ENCODE peak calls at places on chromosomes 1 and 21, in eight cellular contexts. N is progenitor cell of endocrine pancreas, H is hepatocyte, Y is neural crest cell, R is esophagus squamous epithelium, O is osteoblast, A is psoas muscle, T is AG09309. I is an unnamed sample.

GRCh38 chr1:109718495-109718894 is 6.4 kb downstream of the GSTM5 start:
- DNase-seq in N (no peak), H (no peak), Y (no peak), R (no peak), O (no peak), A (no peak), T (no peak), I (no peak)

GRCh38 chr1:230067441-230067870 is 418 bp downstream of the GALNT2 start:
- DNase-seq in N (peak), H (no peak), Y (peak), R (no peak), O (peak), A (peak), T (no peak), I (no peak)

GRCh38 chr21:27077501-27077900 is 110.6 kb upstream of the ADAMTS5 start:
- DNase-seq in N (no peak), H (no peak), Y (no peak), R (no peak), O (no peak), A (no peak), T (peak), I (no peak)

GRCh38 chr1:12167493-12168429 is 970 bp downstream of the TNFRSF1B start:
- DNase-seq in N (no peak), H (no peak), Y (no peak), R (no peak), O (peak), A (no peak), T (no peak), I (peak)

GRCh38 chr1:204080163-204080903 is 7.4 kb downstream of the SOX13 start:
- DNase-seq in N (peak), H (peak), Y (no peak), R (no peak), O (peak), A (peak), T (no peak), I (peak)

GRCh38 chr1:64601207-64601606 is 131.3 kb downstream of the CACHD1 start:
- DNase-seq in N (no peak), H (no peak), Y (no peak), R (no peak), O (no peak), A (no peak), T (no peak), I (no peak)

GRCh38 chr1:167223144-167224103 is 2.7 kb downstream of the POU2F1 start:
- DNase-seq in N (no peak), H (peak), Y (no peak), R (no peak), O (no peak), A (no peak), T (no peak), I (no peak)

GRCh38 chr1:181104042-181104789 is 15.7 kb downstream of the IER5 start:
- DNase-seq in N (no peak), H (no peak), Y (no peak), R (no peak), O (peak), A (no peak), T (no peak), I (no peak)

GRCh38 chr1:74652711-74653131 is 20.9 kb downstream of the ERICH3 start:
- DNase-seq in N (no peak), H (peak), Y (no peak), R (no peak), O (peak), A (no peak), T (peak), I (no peak)

GRCh38 chr21:44931501-44932365 is 8.1 kb upstream of the SLX9 start:
- DNase-seq in N (no peak), H (no peak), Y (no peak), R (no peak), O (no peak), A (peak), T (no peak), I (peak)

GRCh38 chr1:101929343-101929742 is 67.4 kb downstream of the OLFM3 start:
- DNase-seq in N (no peak), H (no peak), Y (no peak), R (no peak), O (no peak), A (peak), T (no peak), I (no peak)

GRCh38 chr1:207089627-207090265 is 1.1 kb downstream of the C4BPB start:
- DNase-seq in N (no peak), H (no peak), Y (no peak), R (no peak), O (no peak), A (no peak), T (no peak), I (no peak)

GRCh38 chr1:207088161-207088560 is 499 bp upstream of the C4BPB start:
- DNase-seq in N (no peak), H (no peak), Y (no peak), R (no peak), O (no peak), A (no peak), T (no peak), I (no peak)

GRCh38 chr1:207088731-207089626 is at the start of gene C4BPB:
- DNase-seq in N (no peak), H (peak), Y (no peak), R (no peak), O (no peak), A (no peak), T (no peak), I (no peak)

GRCh38 chr1:207085887-207086286 is 2.8 kb upstream of the C4BPB start:
- DNase-seq in N (no peak), H (no peak), Y (no peak), R (no peak), O (no peak), A (no peak), T (no peak), I (no peak)

GRCh38 chr1:207091185-207091906 is 2.7 kb downstream of the C4BPB start:
- DNase-seq in N (no peak), H (no peak), Y (no peak), R (no peak), O (no peak), A (no peak), T (no peak), I (no peak)
- TF ChIP-seq CTCF in N (no peak), H (no peak), Y (no peak), R (no peak), O (no peak), A (no peak), T (no peak), I (no peak)

DNA sequence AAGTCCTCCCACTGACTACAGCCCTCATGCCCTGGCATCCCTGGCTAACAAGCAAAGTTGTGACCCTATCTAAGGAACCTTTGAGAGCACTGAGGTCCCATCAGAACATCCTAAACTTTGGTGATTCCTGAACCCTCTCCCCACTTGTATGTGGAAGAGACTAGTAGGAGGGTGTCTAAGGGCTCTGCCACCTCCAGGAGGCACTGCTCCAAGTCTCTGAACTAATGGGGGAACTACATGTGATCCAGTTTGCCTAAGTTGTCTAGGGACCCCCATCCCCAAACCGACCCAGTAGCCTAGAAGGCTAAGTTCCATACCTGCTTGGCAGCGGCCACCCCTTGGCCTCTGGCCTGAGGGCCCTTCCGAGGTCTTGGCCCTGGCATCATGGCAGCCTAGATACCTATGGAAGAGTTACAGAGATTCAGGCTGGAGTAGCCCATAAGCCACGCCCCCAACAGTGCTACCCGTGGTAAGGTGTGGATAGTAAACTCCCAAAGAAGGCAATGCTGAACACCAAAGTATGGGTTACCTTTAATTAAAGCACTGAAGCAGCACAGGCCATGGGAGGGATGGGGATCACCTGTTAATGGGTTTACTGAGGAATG is 1.7 kb downstream of the CC2D1B start:
- DNase-seq in N (no peak), H (no peak), Y (no peak), R (no peak), O (peak), A (no peak), T (no peak), I (no peak)
- TF ChIP-seq CTCF in N (no peak), H (no peak), Y (no peak), R (peak), O (no peak), A (no peak), T (no peak), I (no peak)

GRCh38 chr1:151165738-151166505 is at the start of the genes LYSMD1 and SCNM1:
- DNase-seq in N (peak), H (peak), Y (peak), R (peak), O (peak), A (peak), T (peak), I (peak)
- TF ChIP-seq CTCF in N (no peak), H (no peak), Y (no peak), R (peak), O (no peak), A (no peak), T (peak), I (peak)

DNA sequence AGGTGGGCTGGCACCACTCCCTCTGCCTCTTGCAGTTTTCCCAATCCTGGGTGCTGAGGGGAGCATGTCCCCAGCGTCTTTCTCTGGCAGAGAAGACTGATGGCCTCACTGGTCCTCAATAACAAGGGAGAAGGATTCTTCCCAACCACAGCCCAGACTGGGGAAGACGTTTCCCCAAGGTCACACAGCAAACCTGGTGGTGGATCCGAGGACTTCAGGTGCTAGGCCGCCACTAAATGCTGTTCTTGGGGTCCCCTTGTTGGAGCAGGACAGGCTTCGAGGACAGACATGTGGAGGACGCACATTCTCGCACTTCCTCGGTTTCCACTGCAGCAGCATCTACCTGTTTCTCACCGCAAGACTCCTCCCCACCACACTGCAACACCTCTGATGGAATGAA is 30.9 kb upstream of the PAX7 start:
- DNase-seq in N (no peak), H (no peak), Y (no peak), R (no peak), O (no peak), A (no peak), T (no peak), I (no peak)
- TF ChIP-seq CTCF in N (peak), H (no peak), Y (peak), R (no peak), O (peak), A (no peak), T (no peak), I (no peak)

GRCh38 chr1:87334351-87335174 is 5.9 kb downstream of the LMO4 start:
- DNase-seq in N (peak), H (peak), Y (peak), R (no peak), O (peak), A (no peak), T (no peak), I (peak)
- TF ChIP-seq CTCF in N (peak), H (no peak), Y (peak), R (peak), O (peak), A (no peak), T (no peak), I (no peak)

GRCh38 chr1:46529031-46529630 is 22.3 kb downstream of the KNCN start:
- DNase-seq in N (no peak), H (no peak), Y (no peak), R (no peak), O (peak), A (no peak), T (no peak), I (no peak)

GRCh38 chr1:46532498-46533178 is 18.8 kb downstream of the KNCN start:
- DNase-seq in N (peak), H (peak), Y (peak), R (no peak), O (peak), A (peak), T (no peak), I (peak)

GRCh38 chr1:46532095-46532494 is 19.4 kb downstream of the KNCN start:
- DNase-seq in N (no peak), H (no peak), Y (no peak), R (no peak), O (peak), A (no peak), T (no peak), I (no peak)

GRCh38 chr1:46530311-46530710 is 21.1 kb downstream of the KNCN start:
- DNase-seq in N (no peak), H (no peak), Y (no peak), R (no peak), O (peak), A (no peak), T (no peak), I (peak)

DNA sequence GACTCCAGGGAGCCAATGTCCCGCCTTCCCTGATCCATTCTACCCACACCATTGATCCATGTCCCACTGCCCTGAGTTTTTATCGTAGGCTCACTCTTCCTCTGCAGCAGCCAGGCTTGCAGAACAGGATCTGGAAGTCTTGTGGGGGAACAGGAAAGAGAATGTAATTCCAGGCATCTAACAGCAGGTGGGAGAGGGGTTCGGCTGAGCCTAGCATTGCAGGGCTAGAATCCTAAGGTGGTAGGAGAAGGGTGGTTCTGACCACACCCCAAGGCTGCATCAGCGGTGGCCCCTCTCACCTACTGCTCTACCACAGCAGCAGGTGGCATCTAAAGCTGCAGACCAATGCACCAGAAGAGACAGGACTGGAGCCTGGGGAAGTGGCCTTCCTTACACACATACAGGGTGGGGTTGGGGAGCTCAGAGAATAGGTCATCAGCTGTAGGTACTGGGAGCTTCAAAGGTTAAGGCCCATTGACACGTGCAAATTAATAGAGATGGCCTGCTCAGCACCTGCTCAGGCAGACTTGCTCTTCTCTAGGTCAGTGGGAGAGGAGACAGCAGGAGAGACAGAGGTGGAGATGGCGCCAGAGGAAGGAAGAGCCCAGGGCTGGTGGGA is 20.5 kb downstream of the KNCN start:
- DNase-seq in N (peak), H (peak), Y (no peak), R (no peak), O (peak), A (no peak), T (no peak), I (no peak)
- TF ChIP-seq CTCF in N (peak), H (peak), Y (peak), R (peak), O (no peak), A (no peak), T (peak), I (no peak)

GRCh38 chr1:27609618-27610240 is 5.8 kb upstream of the AHDC1 start:
- DNase-seq in N (no peak), H (no peak), Y (no peak), R (no peak), O (peak), A (no peak), T (no peak), I (no peak)
- TF ChIP-seq CTCF in N (no peak), H (no peak), Y (no peak), R (no peak), O (no peak), A (no peak), T (no peak), I (no peak)